ENCODE peak calls at places on chromosome 21, in nine cellular contexts. One of them, this sample, is unnamed.

GRCh38 chr21:23951251-23951650 is 1656.0 kb downstream of the MRPL39 start:
- DNase-seq in IMR-90: peak; percentile 67
- DNase-seq in lower leg skin: no peak
- DNase-seq in uterus: no peak
- DNase-seq in HCT116: no peak
- DNase-seq in spleen: no peak
- DNase-seq in transverse colon: no peak
- DNase-seq in A549: no peak
- DNase-seq in heart left ventricle: no peak
- DNase-seq in this sample: no peak

GRCh38 chr21:33373451-33373850 is 29.8 kb upstream of the IFNGR2 start:
- DNase-seq in IMR-90: no peak
- DNase-seq in lower leg skin: no peak
- DNase-seq in uterus: no peak
- DNase-seq in HCT116: no peak
- DNase-seq in spleen: no peak
- DNase-seq in transverse colon: peak; percentile 2
- DNase-seq in A549: no peak
- DNase-seq in heart left ventricle: no peak
- DNase-seq in this sample: no peak

GRCh38 chr21:37061926-37062591 is 10.8 kb downstream of the PIGP start:
- DNase-seq in IMR-90: no peak
- DNase-seq in lower leg skin: no peak
- DNase-seq in uterus: no peak
- DNase-seq in HCT116: no peak
- DNase-seq in spleen: no peak
- DNase-seq in transverse colon: no peak
- DNase-seq in A549: no peak
- DNase-seq in heart left ventricle: no peak
- DNase-seq in this sample: no peak

GRCh38 chr21:36973986-36974850 is 7.7 kb upstream of the HLCS start:
- DNase-seq in IMR-90: no peak
- DNase-seq in lower leg skin: no peak
- DNase-seq in uterus: no peak
- DNase-seq in HCT116: no peak
- DNase-seq in spleen: no peak
- DNase-seq in transverse colon: no peak
- DNase-seq in A549: peak; percentile 21
- DNase-seq in heart left ventricle: no peak
- DNase-seq in this sample: peak; percentile 51

GRCh38 chr21:38831526-38832467 is 26.1 kb downstream of the ETS2 start:
- DNase-seq in IMR-90: peak; percentile 98
- DNase-seq in lower leg skin: peak; percentile 98
- DNase-seq in uterus: peak; percentile 95
- DNase-seq in HCT116: peak; percentile 35
- DNase-seq in spleen: no peak
- DNase-seq in transverse colon: peak; percentile 78
- DNase-seq in A549: peak; percentile 76
- DNase-seq in heart left ventricle: peak; percentile 70
- DNase-seq in this sample: peak; percentile 73

GRCh38 chr21:32861871-32862270 is 90.3 kb upstream of the PAXBP1 start:
- DNase-seq in IMR-90: no peak
- DNase-seq in lower leg skin: no peak
- DNase-seq in uterus: no peak
- DNase-seq in HCT116: no peak
- DNase-seq in spleen: no peak
- DNase-seq in transverse colon: no peak
- DNase-seq in A549: no peak
- DNase-seq in heart left ventricle: no peak
- DNase-seq in this sample: no peak

GRCh38 chr21:39373634-39374033 is 24.7 kb upstream of the HMGN1 start:
- DNase-seq in IMR-90: peak; percentile 47
- DNase-seq in lower leg skin: no peak
- DNase-seq in uterus: no peak
- DNase-seq in HCT116: no peak
- DNase-seq in spleen: no peak
- DNase-seq in transverse colon: no peak
- DNase-seq in A549: peak; percentile 56
- DNase-seq in heart left ventricle: no peak
- DNase-seq in this sample: peak; percentile 14

GRCh38 chr21:33948096-33948950 is 32.7 kb upstream of the ATP5PO start:
- DNase-seq in IMR-90: peak; percentile 30
- DNase-seq in lower leg skin: peak; percentile 63
- DNase-seq in uterus: peak; percentile 67
- DNase-seq in HCT116: peak; percentile 61
- DNase-seq in spleen: peak; percentile 90
- DNase-seq in transverse colon: peak; percentile 77
- DNase-seq in A549: peak; percentile 62
- DNase-seq in heart left ventricle: peak; percentile 65
- DNase-seq in this sample: peak; percentile 29

GRCh38 chr21:40049031-40049958 is 182.1 kb downstream of the PCP4 start:
- DNase-seq in IMR-90: peak; percentile 11
- DNase-seq in lower leg skin: peak; percentile 35
- DNase-seq in uterus: peak; percentile 72
- DNase-seq in HCT116: no peak
- DNase-seq in spleen: no peak
- DNase-seq in transverse colon: peak; percentile 14
- DNase-seq in A549: no peak
- DNase-seq in heart left ventricle: no peak
- DNase-seq in this sample: no peak

GRCh38 chr21:31220567-31220966 is 123.5 kb downstream of the TIAM1 start:
- DNase-seq in IMR-90: peak; percentile 24
- DNase-seq in lower leg skin: no peak
- DNase-seq in uterus: no peak
- DNase-seq in HCT116: no peak
- DNase-seq in spleen: no peak
- DNase-seq in transverse colon: no peak
- DNase-seq in A549: no peak
- DNase-seq in heart left ventricle: no peak
- DNase-seq in this sample: no peak

GRCh38 chr21:39125752-39126485 is 57.3 kb downstream of the PSMG1 start:
- DNase-seq in IMR-90: peak; percentile 78
- DNase-seq in lower leg skin: no peak
- DNase-seq in uterus: peak; percentile 68
- DNase-seq in HCT116: peak; percentile 45
- DNase-seq in spleen: peak; percentile 72
- DNase-seq in transverse colon: peak; percentile 51
- DNase-seq in A549: peak; percentile 59
- DNase-seq in heart left ventricle: peak; percentile 60
- DNase-seq in this sample: peak; percentile 33

GRCh38 chr21:25801217-25802015 is 66.6 kb downstream of the GABPA start:
- DNase-seq in IMR-90: peak; percentile 76
- DNase-seq in lower leg skin: peak; percentile 49
- DNase-seq in uterus: peak; percentile 61
- DNase-seq in HCT116: peak; percentile 89
- DNase-seq in spleen: peak; percentile 91
- DNase-seq in transverse colon: peak; percentile 86
- DNase-seq in A549: peak; percentile 90
- DNase-seq in heart left ventricle: peak; percentile 78
- DNase-seq in this sample: peak; percentile 90

GRCh38 chr21:37792046-37792445 is 124.2 kb downstream of the KCNJ6 start:
- DNase-seq in IMR-90: peak; percentile 52
- DNase-seq in lower leg skin: no peak
- DNase-seq in uterus: no peak
- DNase-seq in HCT116: no peak
- DNase-seq in spleen: no peak
- DNase-seq in transverse colon: no peak
- DNase-seq in A549: no peak
- DNase-seq in heart left ventricle: no peak
- DNase-seq in this sample: no peak

GRCh38 chr21:33801424-33802405 is 113.9 kb downstream of the ATP5PO start:
- DNase-seq in IMR-90: peak; percentile 80
- DNase-seq in lower leg skin: peak; percentile 52
- DNase-seq in uterus: no peak
- DNase-seq in HCT116: peak; percentile 44
- DNase-seq in spleen: no peak
- DNase-seq in transverse colon: no peak
- DNase-seq in A549: peak; percentile 71
- DNase-seq in heart left ventricle: no peak
- DNase-seq in this sample: no peak

GRCh38 chr21:33418686-33419085 is 15.5 kb downstream of the IFNGR2 start:
- DNase-seq in IMR-90: no peak
- DNase-seq in lower leg skin: peak; percentile 81
- DNase-seq in uterus: peak; percentile 78
- DNase-seq in HCT116: no peak
- DNase-seq in spleen: no peak
- DNase-seq in transverse colon: no peak
- DNase-seq in A549: no peak
- DNase-seq in heart left ventricle: peak; percentile 66
- DNase-seq in this sample: no peak

GRCh38 chr21:32726742-32727477 is 903 bp downstream of the SYNJ1 start:
- DNase-seq in IMR-90: peak; percentile 18
- DNase-seq in lower leg skin: peak; percentile 16
- DNase-seq in uterus: peak; percentile 21
- DNase-seq in HCT116: no peak
- DNase-seq in spleen: no peak
- DNase-seq in transverse colon: peak; percentile 42
- DNase-seq in A549: peak; percentile 6
- DNase-seq in heart left ventricle: peak; percentile 35
- DNase-seq in this sample: peak; percentile 65

DNA sequence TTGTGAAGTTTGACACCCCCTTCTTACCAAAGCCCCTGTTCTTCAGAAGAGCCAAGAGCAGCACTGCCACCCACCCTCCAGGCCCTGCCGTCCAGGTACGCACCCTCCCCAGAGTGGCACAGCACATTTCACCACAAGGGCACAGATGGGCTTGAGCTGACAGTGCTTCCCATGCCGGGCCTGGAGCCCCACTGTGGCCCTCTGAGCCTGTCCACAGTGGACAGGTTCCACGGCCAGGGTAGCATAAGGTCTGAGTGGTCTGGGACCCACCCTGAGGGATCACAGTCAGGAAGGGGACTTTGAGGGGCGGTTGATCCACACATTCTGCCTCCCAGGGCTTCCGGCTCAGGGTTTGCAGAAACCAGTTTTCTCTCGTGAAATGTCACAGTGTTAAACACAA is 28.6 kb upstream of the PDXK start:
- DNase-seq in IMR-90: no peak
- DNase-seq in lower leg skin: no peak
- DNase-seq in uterus: no peak
- DNase-seq in HCT116: no peak
- DNase-seq in spleen: peak; percentile 47
- DNase-seq in transverse colon: no peak
- DNase-seq in A549: no peak
- DNase-seq in heart left ventricle: no peak
- DNase-seq in this sample: no peak
- TF ChIP-seq POLR2A in IMR-90: no peak
- TF ChIP-seq POLR2A in lower leg skin: no peak
- TF ChIP-seq POLR2A in uterus: no peak
- TF ChIP-seq POLR2A in HCT116: no peak
- TF ChIP-seq POLR2A in spleen: no peak
- TF ChIP-seq POLR2A in transverse colon: no peak
- TF ChIP-seq POLR2A in A549: no peak
- TF ChIP-seq POLR2A in heart left ventricle: no peak
- TF ChIP-seq POLR2A in this sample: no peak

GRCh38 chr21:44515359-44516165 is 24.4 kb downstream of the KRTAP10-1 start:
- DNase-seq in IMR-90: no peak
- DNase-seq in lower leg skin: no peak
- DNase-seq in uterus: no peak
- DNase-seq in HCT116: no peak
- DNase-seq in spleen: no peak
- DNase-seq in transverse colon: no peak
- DNase-seq in A549: no peak
- DNase-seq in heart left ventricle: peak; percentile 19
- DNase-seq in this sample: no peak

GRCh38 chr21:44516342-44516741 is 23.7 kb downstream of the KRTAP10-1 start:
- DNase-seq in IMR-90: no peak
- DNase-seq in lower leg skin: no peak
- DNase-seq in uterus: no peak
- DNase-seq in HCT116: no peak
- DNase-seq in spleen: no peak
- DNase-seq in transverse colon: no peak
- DNase-seq in A549: no peak
- DNase-seq in heart left ventricle: peak; percentile 18
- DNase-seq in this sample: no peak

GRCh38 chr21:44516828-44517174 is 23.2 kb downstream of the KRTAP10-1 start:
- DNase-seq in IMR-90: no peak
- DNase-seq in lower leg skin: no peak
- DNase-seq in uterus: no peak
- DNase-seq in HCT116: no peak
- DNase-seq in spleen: peak; percentile 47
- DNase-seq in transverse colon: no peak
- DNase-seq in A549: no peak
- DNase-seq in heart left ventricle: no peak
- DNase-seq in this sample: no peak

GRCh38 chr21:44518684-44519083 is 21.3 kb downstream of the KRTAP10-1 start:
- DNase-seq in IMR-90: no peak
- DNase-seq in lower leg skin: no peak
- DNase-seq in uterus: no peak
- DNase-seq in HCT116: no peak
- DNase-seq in spleen: peak; percentile 45
- DNase-seq in transverse colon: no peak
- DNase-seq in A549: no peak
- DNase-seq in heart left ventricle: no peak
- DNase-seq in this sample: no peak

GRCh38 chr21:44517175-44517899 is 22.7 kb downstream of the KRTAP10-1 start:
- DNase-seq in IMR-90: peak; percentile 29
- DNase-seq in lower leg skin: no peak
- DNase-seq in uterus: no peak
- DNase-seq in HCT116: peak; percentile 98
- DNase-seq in spleen: peak; percentile 56
- DNase-seq in transverse colon: no peak
- DNase-seq in A549: peak; percentile 93
- DNase-seq in heart left ventricle: peak; percentile 14
- DNase-seq in this sample: peak; percentile 47
- TF ChIP-seq POLR2A in IMR-90: no peak
- TF ChIP-seq POLR2A in lower leg skin: no peak
- TF ChIP-seq POLR2A in uterus: no peak
- TF ChIP-seq POLR2A in HCT116: peak; percentile 43
- TF ChIP-seq POLR2A in spleen: no peak
- TF ChIP-seq POLR2A in transverse colon: no peak
- TF ChIP-seq POLR2A in A549: no peak
- TF ChIP-seq POLR2A in heart left ventricle: no peak
- TF ChIP-seq POLR2A in this sample: no peak

DNA sequence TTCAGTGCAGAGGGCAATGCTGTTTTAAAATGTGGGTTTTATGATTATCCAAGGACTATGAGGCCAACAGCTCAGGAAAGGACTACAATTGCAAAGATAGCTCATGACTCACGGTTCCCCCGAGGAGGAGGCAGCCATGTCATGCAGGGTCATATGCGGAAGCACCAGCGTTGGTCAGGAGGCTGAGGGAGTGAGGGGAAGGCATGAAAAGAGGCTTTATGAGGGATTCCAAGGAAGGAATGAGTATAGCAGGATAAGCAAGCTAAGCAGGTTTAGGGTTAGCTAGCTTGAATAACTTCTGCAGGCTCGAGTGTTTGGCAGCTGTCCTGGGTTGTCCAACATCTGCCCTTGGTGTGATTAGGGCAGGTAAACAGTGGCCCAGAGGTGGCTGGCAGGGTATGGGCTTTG is 495.1 kb downstream of the SETD4 start:
- DNase-seq in IMR-90: peak; percentile 95
- DNase-seq in lower leg skin: peak; percentile 30
- DNase-seq in uterus: no peak
- DNase-seq in HCT116: no peak
- DNase-seq in spleen: no peak
- DNase-seq in transverse colon: no peak
- DNase-seq in A549: no peak
- DNase-seq in heart left ventricle: peak; percentile 70
- DNase-seq in this sample: no peak
- TF ChIP-seq POLR2A in IMR-90: no peak
- TF ChIP-seq POLR2A in lower leg skin: no peak
- TF ChIP-seq POLR2A in uterus: no peak
- TF ChIP-seq POLR2A in HCT116: no peak
- TF ChIP-seq POLR2A in spleen: no peak
- TF ChIP-seq POLR2A in transverse colon: no peak
- TF ChIP-seq POLR2A in A549: no peak
- TF ChIP-seq POLR2A in heart left ventricle: no peak
- TF ChIP-seq POLR2A in this sample: no peak

GRCh38 chr21:45973475-45974072 is 8.0 kb upstream of the COL6A1 start:
- DNase-seq in IMR-90: peak; percentile 87
- DNase-seq in lower leg skin: peak; percentile 69
- DNase-seq in uterus: peak; percentile 94
- DNase-seq in HCT116: peak; percentile 35
- DNase-seq in spleen: peak; percentile 90
- DNase-seq in transverse colon: peak; percentile 76
- DNase-seq in A549: peak; percentile 26
- DNase-seq in heart left ventricle: peak; percentile 90
- DNase-seq in this sample: peak; percentile 15
- TF ChIP-seq POLR2A in IMR-90: peak; percentile 24
- TF ChIP-seq POLR2A in lower leg skin: no peak
- TF ChIP-seq POLR2A in uterus: peak; percentile 65
- TF ChIP-seq POLR2A in HCT116: no peak
- TF ChIP-seq POLR2A in spleen: no peak
- TF ChIP-seq POLR2A in transverse colon: peak; percentile 15
- TF ChIP-seq POLR2A in A549: no peak
- TF ChIP-seq POLR2A in heart left ventricle: no peak
- TF ChIP-seq POLR2A in this sample: no peak

This sample was measured in erythroblast.